ENCODE peak calls at places on chromosomes 3 and 15, in six cellular contexts. One of them, this sample, is unnamed.
A peak's percentile ranks its signal among the peaks of the same experiment; 100 is the strongest.

GRCh38 chr3:128820252-128820839 is 59.1 kb upstream of the ACAD9 start:
- DNase-seq in EL: no peak
- DNase-seq in activated gamma-delta T cell treated with Interleukin-2 at 50 U/mL for 16 hours: no peak
- DNase-seq in renal cortical epithelial cell: no peak
- DNase-seq in pancreas: no peak
- DNase-seq in neural progenitor cell: no peak
- DNase-seq in this sample: no peak

GRCh38 chr15:72319360-72319984 is 485 bp downstream of the CELF6 start:
- DNase-seq in EL: peak; percentile 48
- DNase-seq in activated gamma-delta T cell treated with Interleukin-2 at 50 U/mL for 16 hours: peak; percentile 36
- DNase-seq in renal cortical epithelial cell: peak; percentile 15
- DNase-seq in pancreas: peak; percentile 83
- DNase-seq in neural progenitor cell: peak; percentile 97
- DNase-seq in this sample: peak; percentile 32

GRCh38 chr3:30623375-30623774 is 17.0 kb downstream of the TGFBR2 start:
- DNase-seq in EL: peak; percentile 74
- DNase-seq in activated gamma-delta T cell treated with Interleukin-2 at 50 U/mL for 16 hours: no peak
- DNase-seq in renal cortical epithelial cell: no peak
- DNase-seq in pancreas: no peak
- DNase-seq in neural progenitor cell: no peak
- DNase-seq in this sample: no peak

GRCh38 chr3:170278632-170279031 is 56.4 kb downstream of the PRKCI start:
- DNase-seq in EL: no peak
- DNase-seq in activated gamma-delta T cell treated with Interleukin-2 at 50 U/mL for 16 hours: no peak
- DNase-seq in renal cortical epithelial cell: no peak
- DNase-seq in pancreas: no peak
- DNase-seq in neural progenitor cell: no peak
- DNase-seq in this sample: peak; percentile 11

GRCh38 chr3:176650478-176650877 is 546.8 kb downstream of the TBL1XR1 start:
- DNase-seq in EL: peak; percentile 52
- DNase-seq in activated gamma-delta T cell treated with Interleukin-2 at 50 U/mL for 16 hours: no peak
- DNase-seq in renal cortical epithelial cell: no peak
- DNase-seq in pancreas: no peak
- DNase-seq in neural progenitor cell: no peak
- DNase-seq in this sample: no peak

GRCh38 chr15:37098468-37099320 is 1.7 kb downstream of the MEIS2 start:
- DNase-seq in EL: peak; percentile 47
- DNase-seq in activated gamma-delta T cell treated with Interleukin-2 at 50 U/mL for 16 hours: no peak
- DNase-seq in renal cortical epithelial cell: no peak
- DNase-seq in pancreas: peak; percentile 54
- DNase-seq in neural progenitor cell: peak; percentile 77
- DNase-seq in this sample: peak; percentile 23

GRCh38 chr3:72361990-72362389 is 486.3 kb downstream of the SHQ1 start:
- DNase-seq in EL: no peak
- DNase-seq in activated gamma-delta T cell treated with Interleukin-2 at 50 U/mL for 16 hours: no peak
- DNase-seq in renal cortical epithelial cell: no peak
- DNase-seq in pancreas: no peak
- DNase-seq in neural progenitor cell: no peak
- DNase-seq in this sample: no peak

GRCh38 chr3:70832811-70833509 is 520.5 kb upstream of the MDFIC2 start:
- DNase-seq in EL: peak; percentile 76
- DNase-seq in activated gamma-delta T cell treated with Interleukin-2 at 50 U/mL for 16 hours: no peak
- DNase-seq in renal cortical epithelial cell: peak; percentile 71
- DNase-seq in pancreas: no peak
- DNase-seq in neural progenitor cell: no peak
- DNase-seq in this sample: no peak

GRCh38 chr15:87155771-87156170 is 1076.1 kb downstream of the AGBL1 start:
- DNase-seq in EL: peak; percentile 24
- DNase-seq in activated gamma-delta T cell treated with Interleukin-2 at 50 U/mL for 16 hours: no peak
- DNase-seq in renal cortical epithelial cell: no peak
- DNase-seq in pancreas: no peak
- DNase-seq in neural progenitor cell: no peak
- DNase-seq in this sample: no peak

GRCh38 chr15:42027521-42027920 is 6.7 kb upstream of the PLA2G4E start:
- DNase-seq in EL: no peak
- DNase-seq in activated gamma-delta T cell treated with Interleukin-2 at 50 U/mL for 16 hours: no peak
- DNase-seq in renal cortical epithelial cell: no peak
- DNase-seq in pancreas: no peak
- DNase-seq in neural progenitor cell: no peak
- DNase-seq in this sample: no peak

GRCh38 chr15:25054329-25054728 is 99.5 kb downstream of the SNRPN start:
- DNase-seq in EL: no peak
- DNase-seq in activated gamma-delta T cell treated with Interleukin-2 at 50 U/mL for 16 hours: no peak
- DNase-seq in renal cortical epithelial cell: no peak
- DNase-seq in pancreas: no peak
- DNase-seq in neural progenitor cell: no peak
- DNase-seq in this sample: no peak

GRCh38 chr3:71066356-71066755 is 517.2 kb downstream of the FOXP1 start:
- DNase-seq in EL: no peak
- DNase-seq in activated gamma-delta T cell treated with Interleukin-2 at 50 U/mL for 16 hours: no peak
- DNase-seq in renal cortical epithelial cell: no peak
- DNase-seq in pancreas: no peak
- DNase-seq in neural progenitor cell: no peak
- DNase-seq in this sample: no peak

GRCh38 chr15:99343836-99344551 is 92.7 kb downstream of the LRRC28 start:
- DNase-seq in EL: no peak
- DNase-seq in activated gamma-delta T cell treated with Interleukin-2 at 50 U/mL for 16 hours: peak; percentile 36
- DNase-seq in renal cortical epithelial cell: no peak
- DNase-seq in pancreas: no peak
- DNase-seq in neural progenitor cell: peak; percentile 54
- DNase-seq in this sample: peak; percentile 15

GRCh38 chr15:98548172-98548971 is 100.0 kb upstream of the IGF1R start:
- DNase-seq in EL: peak; percentile 52
- DNase-seq in activated gamma-delta T cell treated with Interleukin-2 at 50 U/mL for 16 hours: no peak
- DNase-seq in renal cortical epithelial cell: peak; percentile 57
- DNase-seq in pancreas: peak; percentile 70
- DNase-seq in neural progenitor cell: peak; percentile 80
- DNase-seq in this sample: peak; percentile 73

GRCh38 chr3:124119056-124119721 is 127.3 kb upstream of the ROPN1 start:
- DNase-seq in EL: peak; percentile 92
- DNase-seq in activated gamma-delta T cell treated with Interleukin-2 at 50 U/mL for 16 hours: no peak
- DNase-seq in renal cortical epithelial cell: no peak
- DNase-seq in pancreas: no peak
- DNase-seq in neural progenitor cell: no peak
- DNase-seq in this sample: no peak

GRCh38 chr3:117706037-117706436 is 996.5 kb downstream of the TUSC7 start:
- DNase-seq in EL: peak; percentile 92
- DNase-seq in activated gamma-delta T cell treated with Interleukin-2 at 50 U/mL for 16 hours: no peak
- DNase-seq in renal cortical epithelial cell: no peak
- DNase-seq in pancreas: no peak
- DNase-seq in neural progenitor cell: no peak
- DNase-seq in this sample: no peak

GRCh38 chr3:32934150-32934742 is 17.2 kb upstream of the CCR4 start:
- DNase-seq in EL: peak; percentile 25
- DNase-seq in activated gamma-delta T cell treated with Interleukin-2 at 50 U/mL for 16 hours: no peak
- DNase-seq in renal cortical epithelial cell: peak; percentile 16
- DNase-seq in pancreas: no peak
- DNase-seq in neural progenitor cell: peak; percentile 40
- DNase-seq in this sample: peak; percentile 20

GRCh38 chr3:171640520-171641412 is 169.5 kb downstream of the PLD1 start:
- DNase-seq in EL: peak; percentile 75
- DNase-seq in activated gamma-delta T cell treated with Interleukin-2 at 50 U/mL for 16 hours: no peak
- DNase-seq in renal cortical epithelial cell: peak; percentile 84
- DNase-seq in pancreas: no peak
- DNase-seq in neural progenitor cell: peak; percentile 23
- DNase-seq in this sample: no peak

GRCh38 chr3:69354948-69355347 is 30.9 kb downstream of the FRMD4B start:
- DNase-seq in EL: peak; percentile 56
- DNase-seq in activated gamma-delta T cell treated with Interleukin-2 at 50 U/mL for 16 hours: no peak
- DNase-seq in renal cortical epithelial cell: no peak
- DNase-seq in pancreas: no peak
- DNase-seq in neural progenitor cell: no peak
- DNase-seq in this sample: no peak

GRCh38 chr15:62663547-62663946 is 379.0 kb upstream of the TPM1 start:
- DNase-seq in EL: no peak
- DNase-seq in activated gamma-delta T cell treated with Interleukin-2 at 50 U/mL for 16 hours: no peak
- DNase-seq in renal cortical epithelial cell: no peak
- DNase-seq in pancreas: no peak
- DNase-seq in neural progenitor cell: no peak
- DNase-seq in this sample: no peak

GRCh38 chr3:40620151-40620550 is 95.4 kb downstream of the ZNF621 start:
- DNase-seq in EL: peak; percentile 29
- DNase-seq in activated gamma-delta T cell treated with Interleukin-2 at 50 U/mL for 16 hours: no peak
- DNase-seq in renal cortical epithelial cell: peak; percentile 45
- DNase-seq in pancreas: no peak
- DNase-seq in neural progenitor cell: no peak
- DNase-seq in this sample: no peak

GRCh38 chr3:148861277-148861869 is 3.7 kb upstream of the CPA3 start:
- DNase-seq in EL: peak; percentile 71
- DNase-seq in activated gamma-delta T cell treated with Interleukin-2 at 50 U/mL for 16 hours: no peak
- DNase-seq in renal cortical epithelial cell: peak; percentile 55
- DNase-seq in pancreas: no peak
- DNase-seq in neural progenitor cell: peak; percentile 50
- DNase-seq in this sample: no peak

GRCh38 chr3:31575448-31575847 is 42.7 kb downstream of the STT3B start:
- DNase-seq in EL: peak; percentile 1
- DNase-seq in activated gamma-delta T cell treated with Interleukin-2 at 50 U/mL for 16 hours: no peak
- DNase-seq in renal cortical epithelial cell: no peak
- DNase-seq in pancreas: no peak
- DNase-seq in neural progenitor cell: peak; percentile 1
- DNase-seq in this sample: no peak

GRCh38 chr15:74616020-74616939 is 644 bp downstream of the CLK3 start:
- DNase-seq in EL: peak; percentile 73
- DNase-seq in activated gamma-delta T cell treated with Interleukin-2 at 50 U/mL for 16 hours: peak; percentile 64
- DNase-seq in renal cortical epithelial cell: peak; percentile 58
- DNase-seq in pancreas: peak; percentile 86
- DNase-seq in neural progenitor cell: peak; percentile 69
- DNase-seq in this sample: peak; percentile 93

GRCh38 chr3:128804017-128804816 is 75.2 kb upstream of the ACAD9 start:
- DNase-seq in EL: peak; percentile 31
- DNase-seq in activated gamma-delta T cell treated with Interleukin-2 at 50 U/mL for 16 hours: peak; percentile 46
- DNase-seq in renal cortical epithelial cell: peak; percentile 58
- DNase-seq in pancreas: no peak
- DNase-seq in neural progenitor cell: no peak
- DNase-seq in this sample: no peak

This sample was measured in left colon.